ENCODE peak calls at places on chromosomes 2 and 18, in ten cellular contexts. D is ovary; T is stimulated activated CD4-positive, alpha-beta T cell treated with anti-CD3 and anti-CD28 coated beads, Interleukin-1b, Interleukin-23, amount 100 ng/mL, for 24 hours; H is T-helper 2 cell; I is GM20000; W is colonic mucosa; Z is adrenal gland; L is naive B cell; F is brain microvascular endothelial cell; B is B cell. K is an unnamed sample.

GRCh38 chr2:147006724-147007123 is 838.1 kb upstream of the ACVR2A start:
- DNase-seq in F (no peak), D (no peak), T (no peak), H (no peak), W (no peak), B (no peak), Z (no peak), L (no peak), I (no peak), K (no peak)

GRCh38 chr2:15457868-15458267 is 103.3 kb downstream of the NBAS start:
- DNase-seq in T (no peak), F (no peak), B (no peak), L (no peak), D (no peak), I (no peak), W (no peak), H (no peak), Z (no peak), K (no peak)

GRCh38 chr2:48205137-48205798 is 299.0 kb upstream of the FBXO11 start:
- DNase-seq in T (no peak), H (no peak), L (peak; percentile 45), B (peak; percentile 52), F (peak; percentile 11), Z (no peak), D (no peak), W (no peak), I (peak; percentile 39), K (no peak)

GRCh38 chr2:31513553-31513952 is 67.2 kb downstream of the SRD5A2 start:
- DNase-seq in H (no peak), L (no peak), F (no peak), T (no peak), D (no peak), Z (no peak), I (no peak), B (no peak), W (no peak), K (no peak)

GRCh38 chr2:56444339-56444738 is 260.5 kb downstream of the CCDC85A start:
- DNase-seq in F (no peak), I (no peak), T (no peak), H (no peak), B (no peak), W (peak; percentile 71), Z (no peak), L (no peak), D (no peak), K (no peak)

GRCh38 chr18:44715245-44715644 is 34.6 kb downstream of the SETBP1 start:
- DNase-seq in B (no peak), T (no peak), I (no peak), F (no peak), H (no peak), W (no peak), L (no peak), Z (no peak), D (no peak), K (no peak)

GRCh38 chr18:49249523-49249922 is 210.9 kb downstream of the DYM start:
- DNase-seq in H (no peak), Z (no peak), B (no peak), W (no peak), I (no peak), T (no peak), F (peak; percentile 67), D (no peak), L (no peak), K (no peak)

GRCh38 chr2:118502106-118502505 is 345.3 kb downstream of the EN1 start:
- DNase-seq in T (no peak), I (no peak), Z (no peak), B (no peak), H (no peak), D (no peak), W (no peak), L (no peak), F (no peak), K (no peak)

GRCh38 chr2:218853766-218854165 is 5.8 kb upstream of the WNT6 start:
- DNase-seq in H (no peak), D (no peak), T (no peak), I (no peak), L (no peak), F (no peak), Z (no peak), B (no peak), W (no peak), K (no peak)

GRCh38 chr2:111903930-111904439 is 5.6 kb downstream of the MERTK start:
- DNase-seq in L (no peak), H (no peak), D (no peak), T (no peak), B (no peak), F (no peak), I (no peak), W (no peak), Z (peak; percentile 49), K (no peak)

GRCh38 chr2:148860037-148860436 is 15.0 kb upstream of the KIF5C start:
- DNase-seq in B (no peak), W (no peak), Z (no peak), H (no peak), D (no peak), L (no peak), I (no peak), F (no peak), T (no peak), K (no peak)

GRCh38 chr18:67318651-67319050 is 197.9 kb downstream of the DSEL start:
- DNase-seq in W (no peak), H (no peak), B (no peak), D (no peak), I (no peak), L (no peak), T (no peak), F (peak; percentile 39), Z (no peak), K (no peak)

GRCh38 chr2:200435379-200435778 is 74.5 kb downstream of the KCTD18 start:
- DNase-seq in T (no peak), F (peak; percentile 63), Z (no peak), W (no peak), H (no peak), L (no peak), B (no peak), I (no peak), D (no peak), K (no peak)

GRCh38 chr2:135066710-135067109 is 14.6 kb downstream of the RAB3GAP1 start:
- DNase-seq in W (no peak), D (no peak), H (no peak), L (no peak), B (no peak), F (no peak), Z (no peak), I (no peak), T (no peak), K (no peak)

GRCh38 chr2:111930404-111930803 is 32.0 kb downstream of the MERTK start:
- DNase-seq in D (no peak), Z (no peak), W (no peak), L (no peak), B (no peak), H (no peak), T (no peak), I (no peak), F (no peak), K (no peak)

GRCh38 chr2:172288603-172289002 is 138.8 kb upstream of the ITGA6 start:
- DNase-seq in H (peak; percentile 42), W (no peak), L (no peak), I (no peak), D (peak; percentile 26), B (no peak), F (no peak), T (peak; percentile 14), Z (peak; percentile 57), K (no peak)

GRCh38 chr18:10320848-10321247 is 133.6 kb upstream of the APCDD1 start:
- DNase-seq in L (no peak), F (peak; percentile 32), T (no peak), I (no peak), W (no peak), H (no peak), B (no peak), D (no peak), Z (no peak), K (no peak)

GRCh38 chr18:35389095-35389618 is 12.0 kb upstream of the ZNF396 start:
- DNase-seq in H (no peak), L (no peak), B (no peak), D (no peak), I (no peak), F (peak; percentile 66), Z (no peak), W (no peak), T (no peak), K (no peak)

GRCh38 chr2:194822657-194823056 is 834.4 kb upstream of the SLC39A10 start:
- DNase-seq in Z (no peak), D (no peak), H (no peak), I (no peak), T (no peak), B (no peak), L (no peak), W (no peak), F (no peak), K (no peak)

GRCh38 chr2:175571078-175571653 is 389.7 kb upstream of the ATP5MC3 start:
- DNase-seq in B (no peak), H (no peak), D (no peak), L (no peak), Z (no peak), T (no peak), W (no peak), I (no peak), F (no peak), K (no peak)

GRCh38 chr2:200810967-200811335 is 759 bp upstream of the BZW1 start:
- DNase-seq in H (no peak), F (no peak), B (no peak), I (no peak), T (no peak), W (no peak), L (no peak), D (no peak), Z (no peak), K (no peak)

GRCh38 chr2:196268538-196269338 is 97.4 kb upstream of the STK17B start:
- DNase-seq in Z (peak; percentile 61), B (peak; percentile 68), L (peak; percentile 78), D (no peak), F (no peak), H (no peak), W (peak; percentile 35), T (no peak), I (no peak), K (no peak)

GRCh38 chr2:158893057-158893456 is 75.4 kb upstream of the TANC1 start:
- DNase-seq in D (peak; percentile 22), Z (no peak), T (no peak), B (no peak), L (no peak), H (no peak), I (no peak), F (no peak), W (no peak), K (no peak)

GRCh38 chr18:11802160-11802559 is 49.1 kb upstream of the CHMP1B start:
- DNase-seq in B (no peak), W (no peak), T (no peak), I (no peak), L (no peak), H (no peak), Z (no peak), D (no peak), F (no peak), K (no peak)

GRCh38 chr2:27843992-27844391 is 46.2 kb downstream of the RBKS start:
- DNase-seq in H (no peak), Z (no peak), L (no peak), T (no peak), B (no peak), W (no peak), F (no peak), D (no peak), I (no peak), K (no peak)

GRCh38 chr18:62894681-62895390 is 179.5 kb downstream of the PHLPP1 start:
- DNase-seq in L (no peak), W (no peak), B (no peak), Z (no peak), F (no peak), I (no peak), H (no peak), T (no peak), D (no peak), K (no peak)

GRCh38 chr2:223697921-223698645 is 95.9 kb upstream of the SCG2 start:
- DNase-seq in F (no peak), D (no peak), W (no peak), I (no peak), B (no peak), T (no peak), H (no peak), L (no peak), Z (no peak), K (no peak)

GRCh38 chr18:36504928-36505327 is 207.4 kb downstream of the FHOD3 start:
- DNase-seq in T (no peak), W (no peak), H (no peak), Z (no peak), L (no peak), F (no peak), I (no peak), D (no peak), B (no peak), K (no peak)